ENCODE peak calls at places on chromosomes 4 and X, in seven cellular contexts. W is IMR-90, U is SK-N-SH, S is ovary, O is Peyer's patch, N is testis, M is sigmoid colon. Q is an unnamed sample. For H3K4me1, the result is how much of the 10 kb centered on the place peaks cover.

GRCh38 chr4:85825937-85826678 is 351.2 kb downstream of the ARHGAP24 start:
- DNase-seq in W (peak), U (peak), S (no peak), O (no peak), N (no peak), M (no peak), Q (no peak)

GRCh38 chrX:374566-374965 is 12.1 kb downstream of the PPP2R3B start:
- DNase-seq in W (peak), U (peak), S (no peak), O (no peak), N (no peak), M (no peak), Q (no peak)

GRCh38 chr4:726816-727215 is 21.2 kb downstream of the PCGF3 start:
- DNase-seq in W (no peak), U (no peak), S (no peak), O (no peak), N (no peak), M (no peak), Q (no peak)

GRCh38 chr4:7886250-7886973 is 53.2 kb downstream of the AFAP1 start:
- DNase-seq in W (peak), U (peak), S (no peak), O (no peak), N (no peak), M (no peak), Q (no peak)

GRCh38 chr4:133147922-133148689 is 988 bp upstream of the PCDH10 start:
- DNase-seq in W (peak), U (peak), S (peak), O (no peak), N (peak), M (peak), Q (no peak)

GRCh38 chrX:39705299-39705698 is 392.5 kb downstream of the BCOR start:
- DNase-seq in W (peak), U (no peak), S (peak), O (peak), N (peak), M (peak), Q (peak)

GRCh38 chr4:153154010-153154975 is 50.0 kb upstream of the TRIM2 start:
- DNase-seq in W (peak), U (peak), S (no peak), O (no peak), N (no peak), M (no peak), Q (no peak)

GRCh38 chr4:3029464-3029863 is 44.9 kb downstream of the HTT-AS start:
- DNase-seq in W (no peak), U (no peak), S (no peak), O (no peak), N (no peak), M (no peak), Q (no peak)

GRCh38 chr4:140092094-140092820 is 61.7 kb downstream of the MAML3 start:
- DNase-seq in W (no peak), U (peak), S (no peak), O (peak), N (peak), M (no peak), Q (peak)

GRCh38 chr4:68184923-68185322 is 55.3 kb upstream of the TMPRSS11F start:
- DNase-seq in W (no peak), U (no peak), S (no peak), O (no peak), N (no peak), M (no peak), Q (no peak)

GRCh38 chr4:2817701-2818350 is 24.9 kb downstream of the SH3BP2 start:
- DNase-seq in W (no peak), U (peak), S (peak), O (peak), N (no peak), M (no peak), Q (no peak)

GRCh38 chr4:146232131-146232722 is 17.9 kb downstream of the REELD1 start:
- DNase-seq in W (no peak), U (no peak), S (no peak), O (no peak), N (no peak), M (no peak), Q (no peak)

GRCh38 chrX:120781416-120781815 is 94.2 kb downstream of the CT47B1 start:
- DNase-seq in W (no peak), U (no peak), S (no peak), O (no peak), N (no peak), M (no peak), Q (no peak)

GRCh38 chr4:13159041-13159620 is 325.0 kb downstream of the RAB28 start:
- DNase-seq in W (no peak), U (no peak), S (no peak), O (no peak), N (no peak), M (no peak), Q (no peak)

GRCh38 chr4:119103263-119103662 is 32.4 kb upstream of the MYOZ2 start:
- DNase-seq in W (peak), U (no peak), S (no peak), O (peak), N (no peak), M (peak), Q (peak)

GRCh38 chr4:106583108-106583507 is 214.5 kb upstream of the GIMD1 start:
- DNase-seq in W (no peak), U (no peak), S (no peak), O (no peak), N (no peak), M (no peak), Q (no peak)

GRCh38 chr4:93384897-93385296 is 443.7 kb upstream of the ATOH1 start:
- DNase-seq in W (peak), U (no peak), S (no peak), O (no peak), N (no peak), M (no peak), Q (no peak)

GRCh38 chrX:153818571-153819397 is 11.6 kb downstream of the PDZD4 start:
- DNase-seq in W (no peak), U (peak), S (no peak), O (peak), N (no peak), M (no peak), Q (peak)
- H3K4me1 ChIP-seq in W (under half), U (under half), S (under half), O (under half), N (under half), M (under half), Q (under half)

DNA sequence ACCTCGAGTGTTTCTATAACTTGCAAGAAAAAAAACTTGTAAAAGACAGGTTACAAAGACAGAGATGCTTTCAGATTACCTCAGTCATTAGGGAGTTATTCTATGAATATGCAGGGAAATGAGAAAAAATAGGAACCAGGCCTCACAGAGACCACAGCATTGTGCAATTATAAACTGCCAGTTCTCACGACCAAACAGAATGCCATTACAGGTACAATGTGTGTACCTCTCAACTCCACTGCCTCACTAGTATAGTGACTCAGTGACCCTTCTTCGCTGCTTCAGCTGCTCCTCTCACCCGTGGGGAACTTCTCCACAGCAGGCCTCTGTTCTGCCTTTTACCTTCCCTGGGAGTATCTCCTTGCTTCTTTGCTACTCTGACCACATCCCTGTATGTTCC is 2.3 kb upstream of the HTATSF1 start:
- DNase-seq in W (no peak), U (no peak), S (no peak), O (no peak), N (no peak), M (no peak), Q (no peak)
- H3K27ac ChIP-seq in W (no peak), U (no peak), S (no peak), O (no peak), N (no peak), M (no peak), Q (no peak)

GRCh38 chr4:6469144-6469543 is 3.3 kb downstream of the PPP2R2C start:
- DNase-seq in W (no peak), U (no peak), S (no peak), O (no peak), N (peak), M (peak), Q (no peak)

GRCh38 chr4:6472008-6472386 is 417 bp downstream of the PPP2R2C start:
- DNase-seq in W (no peak), U (no peak), S (no peak), O (peak), N (peak), M (peak), Q (no peak)

GRCh38 chr4:6471303-6472007 is 959 bp downstream of the PPP2R2C start:
- DNase-seq in W (no peak), U (peak), S (no peak), O (peak), N (peak), M (peak), Q (no peak)

GRCh38 chr4:6469898-6470501 is 2.4 kb downstream of the PPP2R2C start:
- DNase-seq in W (no peak), U (no peak), S (no peak), O (peak), N (peak), M (peak), Q (no peak)

DNA sequence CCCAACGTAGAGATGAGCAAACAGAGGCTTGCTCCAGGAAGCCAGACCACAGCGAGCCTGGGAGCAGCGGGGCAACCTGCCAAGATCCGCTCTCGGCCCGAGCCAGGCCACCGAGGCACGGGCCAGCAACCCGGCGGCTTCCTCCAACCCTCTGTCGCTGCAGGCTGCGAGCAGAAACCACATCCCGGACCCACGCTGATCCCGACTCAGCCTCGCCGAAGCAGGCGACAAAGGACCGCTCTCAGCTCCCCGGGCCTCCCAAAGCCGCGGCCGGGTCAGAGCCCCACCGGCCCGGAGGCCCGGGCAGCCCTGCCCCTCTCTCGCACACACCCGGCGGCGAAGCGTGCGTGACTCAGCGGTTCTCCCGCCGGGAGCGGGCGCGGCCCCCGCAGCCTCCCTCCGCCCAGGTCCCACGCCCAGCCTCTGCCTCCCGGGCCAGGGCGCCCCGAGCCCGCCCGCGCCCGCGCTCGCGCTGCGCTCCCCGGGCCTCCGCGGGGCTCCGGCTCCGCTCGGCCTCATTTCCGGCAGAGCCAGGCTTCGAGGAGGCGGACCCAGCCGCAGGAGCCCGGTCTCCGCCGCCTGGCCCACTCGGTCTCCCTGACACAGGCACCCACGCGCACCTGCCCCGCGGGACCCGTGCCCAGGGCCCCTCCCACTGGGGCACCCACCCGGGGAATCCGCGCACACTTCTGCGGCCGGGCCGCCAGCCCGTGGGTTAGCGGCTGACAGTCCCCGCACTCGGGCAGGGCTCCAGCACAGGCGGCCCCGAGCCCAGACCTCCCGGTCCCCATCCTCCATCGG is 1.7 kb downstream of the PPP2R2C start:
- DNase-seq in W (peak), U (peak), S (peak), O (peak), N (peak), M (peak), Q (no peak)
- TF ChIP-seq CTCF in W (no peak), U (no peak), S (no peak), O (no peak), N (no peak), M (no peak), Q (no peak)

GRCh38 chr4:38788327-38788726 is 5.5 kb upstream of the TLR10 start:
- DNase-seq in W (peak), U (no peak), S (no peak), O (no peak), N (no peak), M (no peak), Q (no peak)
- H3K4me1 ChIP-seq in W (under half), U (under half), S (under half), O (under half), N (under half), M (under half), Q (under half)

GRCh38 chr4:20019310-20020015 is 232.2 kb upstream of the SLIT2 start:
- DNase-seq in W (peak), U (no peak), S (no peak), O (no peak), N (no peak), M (no peak), Q (no peak)
- H3K27ac ChIP-seq in W (no peak), U (peak), S (no peak), O (no peak), N (no peak), M (no peak), Q (no peak)

Q was measured in lower lobe of right lung.